ENCODE peak calls at places on chromosome 18, in ten cellular contexts. D, K, Z, Q, V, U, E, O, A and C are unnamed samples.

GRCh38 chr18:24427484-24427883 is 1.0 kb downstream of the IMPACT start:
- DNase-seq in Q (peak; percentile 43), V (no peak), E (no peak), K (peak; percentile 34), U (no peak), Z (peak; percentile 22), D (peak; percentile 13), A (peak; percentile 14), O (peak; percentile 42), C (peak; percentile 66)

GRCh38 chr18:73681912-73682311 is 465.7 kb downstream of the FBXO15 start:
- DNase-seq in A (no peak), O (no peak), U (no peak), E (no peak), Q (no peak), V (no peak), K (no peak), Z (no peak), D (no peak), C (no peak)

GRCh38 chr18:51082571-51083264 is 52.7 kb downstream of the SMAD4 start:
- DNase-seq in O (no peak), D (no peak), A (no peak), U (no peak), Z (no peak), E (no peak), V (no peak), K (peak; percentile 33), Q (no peak), C (no peak)

GRCh38 chr18:48674198-48674721 is 135.4 kb downstream of the CTIF start:
- DNase-seq in D (no peak), U (peak; percentile 48), K (peak; percentile 23), V (no peak), A (no peak), Z (peak; percentile 34), O (no peak), E (no peak), Q (no peak), C (no peak)

GRCh38 chr18:10013621-10014543 is 100.1 kb downstream of the VAPA start:
- DNase-seq in U (no peak), A (no peak), O (no peak), K (no peak), Z (no peak), E (no peak), D (no peak), V (no peak), Q (no peak), C (no peak)

GRCh38 chr18:76380791-76381405 is 114.1 kb downstream of the ZNF516 start:
- DNase-seq in U (peak; percentile 23), Z (peak; percentile 50), Q (no peak), V (no peak), A (peak; percentile 42), E (no peak), O (peak; percentile 24), K (no peak), D (peak; percentile 90), C (peak; percentile 29)

GRCh38 chr18:33957705-33958104 is 267.0 kb downstream of the NOL4 start:
- DNase-seq in O (no peak), Z (no peak), V (no peak), U (no peak), K (no peak), A (peak; percentile 15), D (no peak), Q (peak; percentile 43), E (no peak), C (peak; percentile 4)

GRCh38 chr18:54130631-54131030 is 93.8 kb downstream of the MBD2 start:
- DNase-seq in D (no peak), E (no peak), K (no peak), O (no peak), U (no peak), A (no peak), Q (no peak), Z (no peak), V (no peak), C (no peak)

GRCh38 chr18:27803957-27804356 is 373.0 kb downstream of the CDH2 start:
- DNase-seq in K (no peak), D (no peak), E (no peak), O (no peak), Z (no peak), Q (no peak), A (no peak), U (no peak), V (no peak), C (no peak)

GRCh38 chr18:3194947-3195612 is 24.7 kb downstream of the MYOM1 start:
- DNase-seq in U (no peak), V (no peak), D (no peak), O (no peak), A (no peak), E (no peak), Z (no peak), K (no peak), Q (no peak), C (no peak)

GRCh38 chr18:48975221-48975816 is 24.6 kb upstream of the SMAD7 start:
- DNase-seq in U (no peak), O (no peak), K (no peak), D (peak; percentile 60), A (no peak), Q (no peak), V (no peak), Z (peak; percentile 62), E (no peak), C (no peak)

GRCh38 chr18:46320928-46321855 is 217.0 kb downstream of the HAUS1 start:
- DNase-seq in V (no peak), O (no peak), E (no peak), Q (no peak), Z (no peak), K (peak; percentile 60), D (no peak), A (no peak), U (peak; percentile 19), C (no peak)